ENCODE peak calls at places on chromosomes 7 and 10, in four cellular contexts. V is HepG2, D is GM12878, I is NT2/D1. S is an unnamed sample.
A peak's percentile ranks its signal among the peaks of the same experiment; 100 is the strongest.

GRCh38 chr10:120607016-120607709 is 150.1 kb downstream of the PLPP4 start:
- DNase-seq in V (no peak), D (no peak), I (no peak), S (no peak)

GRCh38 chr7:151697942-151698341 is 178.2 kb upstream of the RHEB start:
- DNase-seq in V (no peak), D (no peak), I (no peak), S (no peak)

GRCh38 chr7:150322114-150322832 is 882 bp upstream of the LRRC61 start:
- DNase-seq in V (peak; percentile 29), D (no peak), I (no peak), S (no peak)

GRCh38 chr10:7561216-7561893 is 105.4 kb downstream of the ITIH5 start:
- DNase-seq in V (peak; percentile 49), D (no peak), I (no peak), S (no peak)

GRCh38 chr7:47239927-47240570 is 341.9 kb downstream of the TNS3 start:
- DNase-seq in V (no peak), D (no peak), I (no peak), S (no peak)

GRCh38 chr10:128578766-128579165 is 452.5 kb upstream of the MKI67 start:
- DNase-seq in V (no peak), D (no peak), I (no peak), S (no peak)

GRCh38 chr7:77727527-77727926 is 31.3 kb downstream of the RSBN1L start:
- DNase-seq in V (no peak), D (no peak), I (no peak), S (no peak)

GRCh38 chr10:4941540-4942330 is 21.5 kb upstream of the AKR1C1 start:
- DNase-seq in V (peak; percentile 78), D (no peak), I (no peak), S (no peak)

GRCh38 chr7:51645298-51645697 is 328.7 kb upstream of the COBL start:
- DNase-seq in V (no peak), D (no peak), I (peak; percentile 66), S (no peak)

GRCh38 chr7:6228865-6229264 is 43.6 kb downstream of the CYTH3 start:
- DNase-seq in V (no peak), D (peak; percentile 40), I (no peak), S (no peak)

GRCh38 chr10:102085336-102085735 is 20.2 kb downstream of the HPS6 start:
- DNase-seq in V (no peak), D (no peak), I (no peak), S (no peak)

GRCh38 chr10:133455611-133456031 is 1.9 kb downstream of the SCART1 start:
- DNase-seq in V (no peak), D (no peak), I (no peak), S (no peak)

GRCh38 chr7:64574481-64575159 is 11.7 kb upstream of the ZNF680 start:
- DNase-seq in V (no peak), D (no peak), I (no peak), S (no peak)

GRCh38 chr10:95880704-95881103 is 27.1 kb upstream of the CC2D2B start:
- DNase-seq in V (no peak), D (peak; percentile 42), I (no peak), S (no peak)

GRCh38 chr10:69749180-69750010 is 52.3 kb upstream of the COL13A1 start:
- DNase-seq in V (no peak), D (no peak), I (no peak), S (no peak)

GRCh38 chr10:93026072-93026471 is 34.5 kb upstream of the CYP26C1 start:
- DNase-seq in V (no peak), D (no peak), I (no peak), S (no peak)

GRCh38 chr7:86598721-86599120 is 45.0 kb upstream of the GRM3 start:
- DNase-seq in V (no peak), D (no peak), I (no peak), S (no peak)

GRCh38 chr10:30437039-30437781 is 3.2 kb downstream of the MAP3K8 start:
- DNase-seq in V (no peak), D (no peak), I (no peak), S (no peak)

GRCh38 chr10:102604379-102604960 is 39.8 kb upstream of the TRIM8 start:
- DNase-seq in V (no peak), D (no peak), I (no peak), S (no peak)

DNA sequence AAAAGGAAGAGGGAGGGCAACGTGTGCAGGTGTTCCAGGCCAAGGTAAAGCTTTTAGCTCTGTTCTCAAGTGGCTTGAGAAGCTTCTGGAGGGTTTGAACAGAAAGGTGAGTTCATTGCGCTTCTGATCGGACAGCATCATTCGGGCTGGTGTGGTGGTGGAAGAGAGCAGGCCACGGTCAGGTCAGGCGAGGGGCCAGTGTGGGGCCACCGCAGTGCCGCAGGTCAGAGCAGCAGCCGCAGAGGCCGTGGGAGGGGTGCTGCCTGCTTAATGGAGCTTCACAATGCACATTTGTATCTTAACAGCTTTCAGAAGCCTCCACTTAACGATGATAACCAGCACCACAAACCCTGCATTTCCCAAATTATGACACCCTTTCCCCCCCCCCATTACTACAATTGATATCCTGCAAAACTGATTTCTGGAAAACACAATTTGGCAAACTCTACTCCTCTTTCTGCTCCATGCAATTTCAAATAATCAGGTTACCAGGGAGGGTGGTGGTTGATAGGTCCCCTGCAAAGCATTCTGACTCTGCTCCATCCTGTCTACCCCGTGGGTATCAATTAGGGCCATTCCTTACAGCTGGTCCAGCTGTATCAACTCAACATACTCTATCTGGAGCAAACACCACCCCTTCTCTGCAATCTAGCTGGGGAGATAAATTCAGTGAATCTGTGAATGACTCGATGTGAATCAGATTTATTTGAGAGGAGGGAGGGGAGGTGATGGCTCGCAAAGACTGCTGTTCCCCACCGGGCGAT is 162.9 kb downstream of the ACTR3B start:
- DNase-seq in V (no peak), D (no peak), I (no peak), S (no peak)
- TF ChIP-seq SUZ12 in V (no peak), D (no peak), I (no peak), S (no peak)

GRCh38 chr7:11343818-11344413 is 370.2 kb downstream of the PHF14 start:
- DNase-seq in V (peak; percentile 24), D (no peak), I (peak; percentile 44), S (peak; percentile 25)

GRCh38 chr7:11341285-11341944 is 367.7 kb downstream of the PHF14 start:
- DNase-seq in V (no peak), D (no peak), I (peak; percentile 28), S (no peak)

GRCh38 chr7:11345621-11346020 is 371.9 kb downstream of the PHF14 start:
- DNase-seq in V (no peak), D (no peak), I (no peak), S (no peak)

GRCh38 chr7:11346312-11346711 is 372.6 kb downstream of the PHF14 start:
- DNase-seq in V (no peak), D (no peak), I (no peak), S (no peak)

DNA sequence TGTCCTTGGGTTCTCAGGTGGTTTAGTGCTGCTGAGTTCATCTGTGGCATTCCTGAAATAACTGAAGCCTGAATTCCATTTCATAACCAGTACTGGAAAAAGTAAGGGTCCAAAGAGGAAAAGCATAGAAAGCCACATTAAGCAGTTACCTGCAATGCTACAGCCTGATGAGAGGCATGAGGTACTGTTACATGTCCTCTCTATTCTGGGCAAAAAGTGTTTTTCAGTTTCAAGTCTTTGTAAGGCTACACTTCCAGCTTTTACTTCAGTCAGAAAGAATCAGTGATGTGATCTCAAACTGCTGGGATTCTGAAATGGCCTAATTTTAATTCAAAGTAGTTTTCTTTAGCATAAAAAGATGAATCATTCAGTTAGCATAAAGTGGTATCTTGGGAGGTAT is 369.5 kb downstream of the PHF14 start:
- DNase-seq in V (no peak), D (no peak), I (no peak), S (no peak)
- TF ChIP-seq SUZ12 in V (no peak), D (no peak), I (no peak), S (no peak)

GRCh38 chr10:44383749-44384600 is 922 bp downstream of the CXCL12 start:
- DNase-seq in V (no peak), D (no peak), I (no peak), S (no peak)

GRCh38 chr10:44385726-44386438 is 985 bp upstream of the CXCL12 start:
- DNase-seq in V (no peak), D (no peak), I (no peak), S (no peak)

GRCh38 chr10:44385423-44385725 is 477 bp upstream of the CXCL12 start:
- DNase-seq in V (no peak), D (no peak), I (no peak), S (no peak)

GRCh38 chr10:44382981-44383748 is 1.7 kb downstream of the CXCL12 start:
- DNase-seq in V (no peak), D (no peak), I (no peak), S (no peak)

DNA sequence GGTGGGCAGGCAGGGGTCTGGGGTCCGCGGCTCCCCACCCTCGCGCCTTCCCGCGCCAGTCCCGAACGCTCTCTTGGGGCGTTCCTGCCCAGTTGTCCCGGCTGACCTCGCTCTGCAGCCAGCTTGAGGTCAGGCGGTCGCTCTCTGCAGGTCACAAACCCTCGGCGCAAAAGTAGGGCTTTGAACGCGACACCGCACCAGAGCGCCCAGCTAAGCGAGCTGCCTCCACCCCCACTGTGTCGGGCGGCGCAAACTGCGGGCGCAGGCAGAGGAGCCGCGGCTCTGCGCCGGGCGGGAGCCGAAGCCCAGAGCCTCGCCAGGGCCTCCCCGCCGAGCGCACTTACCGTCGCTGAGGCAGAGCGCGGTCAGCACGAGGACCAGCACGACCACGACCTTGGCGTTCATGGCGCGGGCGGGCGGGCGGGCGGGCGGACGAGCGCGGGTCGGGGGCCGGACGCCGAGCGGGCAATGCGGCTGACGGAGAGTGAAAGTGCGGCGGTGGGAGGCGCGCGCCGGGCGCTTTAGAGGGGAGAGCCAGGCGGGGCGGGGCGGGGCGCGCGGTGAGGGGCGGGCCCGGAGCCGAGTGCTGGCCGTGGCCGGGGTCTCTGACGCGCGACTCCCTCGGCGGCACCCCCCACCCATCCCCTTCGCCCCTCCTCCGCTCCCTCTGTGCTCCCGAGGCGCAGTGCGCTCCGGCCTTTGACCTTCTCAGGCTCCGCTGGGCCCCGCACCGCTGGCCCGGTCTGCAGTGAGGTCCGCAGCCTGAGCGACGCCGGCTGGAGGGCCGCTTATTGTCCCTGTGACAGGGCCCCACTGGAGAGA is at the start of gene CXCL12:
- DNase-seq in V (no peak), D (no peak), I (no peak), S (no peak)
- TF ChIP-seq SUZ12 in V (no peak), D (no peak), I (no peak), S (no peak)

GRCh38 chr7:96097802-96098201 is 224.1 kb downstream of the SLC25A13 start:
- DNase-seq in V (no peak), D (no peak), I (no peak), S (no peak)
- TF ChIP-seq SUZ12 in V (no peak), D (no peak), I (no peak), S (no peak)

DNA sequence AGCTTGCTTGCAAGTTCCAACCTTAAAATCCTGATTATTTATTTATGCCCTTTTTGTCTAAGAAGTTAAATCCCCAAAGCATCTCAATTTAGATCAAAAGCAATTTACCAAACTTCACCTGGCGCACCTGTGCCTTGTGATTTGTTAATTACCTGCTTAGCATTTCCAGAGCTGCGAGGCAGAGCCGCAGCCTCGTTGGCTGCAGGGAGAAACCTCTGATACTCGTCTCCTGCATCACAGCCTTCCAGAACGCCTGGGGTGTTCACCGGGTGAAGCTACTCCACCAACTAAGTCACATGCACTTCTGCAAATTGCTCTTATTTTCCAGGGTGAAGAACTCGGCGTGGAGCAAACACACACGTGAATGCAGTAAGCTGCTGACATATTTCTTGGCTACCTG is 198.1 kb upstream of the RNF32 start:
- DNase-seq in V (no peak), D (no peak), I (no peak), S (no peak)
- TF ChIP-seq SUZ12 in V (no peak), D (no peak), I (no peak), S (no peak)

S was measured in HEK293T.